ENCODE peak calls at places on chromosomes 16 and 17, in nine cellular contexts. E is stomach, K is H1, H is HCT116, M is HL-60, Z is prostate gland, S is vagina, U is transverse colon, X is spleen. W is an unnamed sample.
A peak's percentile ranks its signal among the peaks of the same experiment; 100 is the strongest.

GRCh38 chr16:57810197-57811024 is 8.1 kb upstream of the KIFC3 start:
- DNase-seq in E (peak; percentile 90), K (no peak), H (peak; percentile 82), M (peak; percentile 88), Z (peak; percentile 56), S (no peak), U (peak; percentile 92), X (peak; percentile 96), W (no peak)

GRCh38 chr16:70416748-70417616 is 21.9 kb downstream of the ST3GAL2 start:
- DNase-seq in E (no peak), K (no peak), H (no peak), M (no peak), Z (no peak), S (no peak), U (peak; percentile 62), X (no peak), W (no peak)

GRCh38 chr17:7486181-7486580 is 2.0 kb downstream of the POLR2A start:
- DNase-seq in E (no peak), K (no peak), H (no peak), M (no peak), Z (no peak), S (no peak), U (no peak), X (no peak), W (no peak)

GRCh38 chr17:11980813-11981212 is 16.5 kb downstream of the ZNF18 start:
- DNase-seq in E (no peak), K (no peak), H (no peak), M (no peak), Z (no peak), S (no peak), U (no peak), X (no peak), W (no peak)

GRCh38 chr16:27175888-27176287 is 27.4 kb upstream of the KDM8 start:
- DNase-seq in E (no peak), K (no peak), H (no peak), M (no peak), Z (no peak), S (no peak), U (no peak), X (no peak), W (no peak)

GRCh38 chr17:17836250-17836817 is 452 bp downstream of the SREBF1 start:
- DNase-seq in E (peak; percentile 99), K (peak; percentile 89), H (peak; percentile 92), M (peak; percentile 82), Z (peak; percentile 98), S (no peak), U (peak; percentile 99), X (peak; percentile 100), W (no peak)

GRCh38 chr16:74680681-74681080 is 14.0 kb upstream of the RFWD3 start:
- DNase-seq in E (no peak), K (no peak), H (no peak), M (no peak), Z (no peak), S (no peak), U (no peak), X (no peak), W (no peak)

GRCh38 chr17:74970395-74970794 is 2.2 kb downstream of the HID1 start:
- DNase-seq in E (no peak), K (no peak), H (no peak), M (no peak), Z (no peak), S (no peak), U (no peak), X (no peak), W (no peak)

GRCh38 chr17:43316522-43317142 is 82.2 kb upstream of the ARL4D start:
- DNase-seq in E (no peak), K (no peak), H (no peak), M (no peak), Z (no peak), S (no peak), U (no peak), X (peak; percentile 77), W (no peak)

GRCh38 chr17:8016632-8017424 is 14.4 kb downstream of the GUCY2D start:
- DNase-seq in E (peak; percentile 68), K (peak; percentile 41), H (no peak), M (no peak), Z (peak; percentile 63), S (peak; percentile 83), U (peak; percentile 69), X (peak; percentile 81), W (no peak)

GRCh38 chr17:81368161-81368560 is 27.1 kb upstream of the BAHCC1 start:
- DNase-seq in E (no peak), K (no peak), H (no peak), M (no peak), Z (no peak), S (no peak), U (no peak), X (no peak), W (no peak)

GRCh38 chr16:6047325-6047724 is 949.7 kb upstream of the EEF2KMT start:
- DNase-seq in E (no peak), K (no peak), H (no peak), M (no peak), Z (no peak), S (no peak), U (no peak), X (no peak), W (no peak)

DNA sequence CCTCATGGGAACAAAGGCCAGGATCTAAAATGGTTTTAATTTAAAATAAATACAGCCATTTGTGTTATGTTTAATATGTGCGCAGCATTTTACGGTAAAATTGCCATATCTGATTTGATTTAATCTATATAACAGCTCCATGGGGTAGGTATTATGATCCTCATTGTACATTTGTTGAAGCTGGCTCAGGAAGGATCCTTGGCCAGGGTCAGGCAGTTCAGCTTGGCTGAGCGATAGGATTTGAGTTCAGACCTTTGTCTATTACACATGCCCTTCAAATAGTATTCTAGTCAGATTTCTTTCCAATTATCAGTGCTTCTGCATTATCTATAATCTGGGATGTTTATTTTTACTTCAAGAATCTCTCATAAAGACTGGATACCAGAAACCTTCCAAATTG is 950.4 kb upstream of the EEF2KMT start:
- DNase-seq in E (no peak), K (no peak), H (no peak), M (no peak), Z (no peak), S (no peak), U (no peak), X (no peak), W (no peak)
- TF ChIP-seq POLR2AphosphoS5 in E (no peak), K (no peak), H (no peak), M (no peak), Z (no peak), S (no peak), U (no peak), X (no peak), W (no peak)

DNA sequence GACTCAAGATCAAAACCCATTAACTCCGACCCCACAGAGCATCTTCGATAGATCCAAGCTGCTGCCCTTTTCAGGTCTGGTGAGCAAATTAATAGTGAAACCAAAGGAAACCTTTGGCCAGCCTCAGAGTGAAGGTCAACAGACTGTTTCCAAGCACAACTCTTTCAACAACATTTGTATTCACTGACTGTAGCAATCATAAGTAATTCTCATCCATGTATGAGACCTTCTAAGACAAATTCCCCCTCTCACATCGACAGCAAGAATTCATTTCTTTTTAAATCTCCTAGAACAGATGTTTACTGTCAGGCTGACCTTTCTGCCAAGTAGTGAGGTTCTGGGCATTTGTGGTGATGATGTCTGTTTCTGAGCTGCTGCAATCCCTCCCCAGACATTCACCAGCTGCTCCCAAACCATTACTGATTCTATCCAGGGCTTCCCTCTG is 64.2 kb downstream of the SLC39A11 start:
- DNase-seq in E (no peak), K (no peak), H (no peak), M (no peak), Z (no peak), S (no peak), U (no peak), X (no peak), W (no peak)
- H3K27ac ChIP-seq in E (no peak overlapping the region), K (no peak overlapping the region), H (no peak overlapping the region), M (no peak overlapping the region), Z (no peak overlapping the region), S (no peak overlapping the region), U (no peak overlapping the region), X (peak overlapping the region; percentile 38), W (no peak overlapping the region)

DNA sequence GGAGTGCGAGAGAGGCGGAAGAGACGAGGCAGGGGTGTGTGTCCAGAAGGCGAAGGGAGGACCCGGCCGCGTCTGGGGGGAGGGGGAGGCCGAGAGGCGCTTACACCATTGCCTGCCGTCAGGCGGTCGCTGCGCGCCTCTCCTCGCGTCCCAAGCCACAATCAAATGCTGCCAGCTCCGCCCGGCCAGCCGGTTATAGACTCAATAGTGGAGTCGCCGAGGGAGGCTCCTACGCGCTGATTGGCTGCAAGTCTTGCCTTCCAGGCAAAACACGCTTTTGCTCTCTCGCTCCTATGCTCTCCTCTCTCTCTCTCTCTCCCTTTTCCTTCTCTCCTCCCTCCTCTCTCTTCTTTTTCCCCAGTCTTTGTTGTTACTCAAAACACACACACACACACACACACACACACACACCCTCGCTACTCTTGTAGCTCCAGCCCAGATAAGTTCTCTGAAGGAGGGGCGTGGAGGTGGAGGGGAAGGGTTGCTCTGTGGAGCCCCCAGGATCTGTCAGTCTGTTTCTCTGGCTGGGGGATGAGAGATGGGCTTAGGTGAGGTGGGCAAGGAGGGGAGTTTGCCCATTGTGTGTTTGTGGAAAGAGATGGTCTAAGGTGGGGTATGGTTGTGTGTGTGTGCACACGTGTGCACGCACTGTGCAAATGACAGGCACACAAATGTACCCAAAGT is at the start of gene DLX3:
- DNase-seq in E (peak; percentile 81), K (peak; percentile 65), H (no peak), M (no peak), Z (peak; percentile 88), S (no peak), U (peak; percentile 60), X (no peak), W (peak; percentile 57)
- TF ChIP-seq POLR2AphosphoS5 in E (peak; percentile 71), K (peak; percentile 29), H (no peak), M (no peak), Z (peak; percentile 93), S (peak; percentile 67), U (peak; percentile 65), X (peak; percentile 36), W (peak; percentile 93)

GRCh38 chr16:9102379-9102778 is 10.9 kb downstream of the HAPSTR1 start:
- DNase-seq in E (no peak), K (no peak), H (no peak), M (no peak), Z (no peak), S (no peak), U (no peak), X (no peak), W (no peak)
- H3K27ac ChIP-seq in E (no peak overlapping the region), K (no peak overlapping the region), H (no peak overlapping the region), M (no peak overlapping the region), Z (no peak overlapping the region), S (no peak overlapping the region), U (no peak overlapping the region), X (peak overlapping the region; percentile 12), W (no peak overlapping the region)

GRCh38 chr17:77312786-77313599 is 172.2 kb downstream of the SEC14L1 start:
- DNase-seq in E (peak; percentile 75), K (no peak), H (no peak), M (no peak), Z (no peak), S (no peak), U (peak; percentile 73), X (peak; percentile 67), W (no peak)
- TF ChIP-seq POLR2AphosphoS5 in E (no peak), K (no peak), H (no peak), M (no peak), Z (peak; percentile 64), S (peak; percentile 79), U (peak; percentile 31), X (no peak), W (no peak)

W was measured in SK-N-MC.